ENCODE peak calls at places on chromosomes 7 and 10, in nine cellular contexts. R is CD8-positive, alpha-beta memory T cell; U is neural progenitor cell; B is GM23248; Q is left ventricle myocardium inferior; Z is pancreas; N is IMR-90; E is mesendoderm; H is Peyer's patch. J is an unnamed sample. For H3K4me1, the result is how much of the 10 kb centered on the place peaks cover.

GRCh38 chr10:74969530-74969929 is 141.9 kb upstream of the SAMD8 start:
- DNase-seq in R (no peak), U (no peak), B (no peak), Q (no peak), Z (no peak), N (no peak), E (no peak), H (no peak), J (no peak)

GRCh38 chr7:64802699-64803098 is 8.5 kb downstream of the ZNF138 start:
- DNase-seq in R (no peak), U (no peak), B (no peak), Q (no peak), Z (no peak), N (no peak), E (peak), H (no peak), J (no peak)

GRCh38 chr7:19442016-19442785 is 266.6 kb downstream of the POLR1F start:
- DNase-seq in R (no peak), U (peak), B (peak), Q (no peak), Z (no peak), N (peak), E (peak), H (no peak), J (peak)

GRCh38 chr10:34859170-34859569 is 44.1 kb upstream of the PARD3 start:
- DNase-seq in R (no peak), U (no peak), B (peak), Q (no peak), Z (no peak), N (peak), E (no peak), H (no peak), J (no peak)

GRCh38 chr7:116802144-116802747 is 60.1 kb upstream of the CAPZA2 start:
- DNase-seq in R (no peak), U (peak), B (peak), Q (no peak), Z (no peak), N (peak), E (no peak), H (no peak), J (no peak)

GRCh38 chr10:47206449-47207279 is 93.3 kb upstream of the GDF10 start:
- DNase-seq in R (peak), U (no peak), B (no peak), Q (no peak), Z (no peak), N (no peak), E (no peak), H (no peak), J (no peak)

GRCh38 chr7:135713836-135714470 is 14.0 kb downstream of the SLC13A4 start:
- DNase-seq in R (no peak), U (no peak), B (peak), Q (no peak), Z (no peak), N (no peak), E (peak), H (no peak), J (peak)

GRCh38 chr10:98481418-98481945 is 34.7 kb upstream of the HPS1 start:
- DNase-seq in R (no peak), U (no peak), B (no peak), Q (no peak), Z (no peak), N (no peak), E (no peak), H (no peak), J (no peak)

GRCh38 chr10:122152544-122152943 is 118.6 kb upstream of the BTBD16 start:
- DNase-seq in R (no peak), U (no peak), B (peak), Q (peak), Z (no peak), N (peak), E (no peak), H (no peak), J (no peak)

GRCh38 chr10:70814126-70814525 is 1.6 kb upstream of the SGPL1 start:
- DNase-seq in R (no peak), U (no peak), B (no peak), Q (no peak), Z (no peak), N (no peak), E (no peak), H (no peak), J (no peak)

GRCh38 chr10:70812814-70813213 is 2.9 kb upstream of the SGPL1 start:
- DNase-seq in R (no peak), U (no peak), B (no peak), Q (no peak), Z (no peak), N (no peak), E (no peak), H (no peak), J (no peak)

GRCh38 chr10:70816220-70816894 is 609 bp downstream of the SGPL1 start:
- DNase-seq in R (peak), U (peak), B (peak), Q (peak), Z (peak), N (peak), E (peak), H (peak), J (peak)

GRCh38 chr10:70811881-70812280 is 3.9 kb upstream of the SGPL1 start:
- DNase-seq in R (no peak), U (no peak), B (no peak), Q (no peak), Z (no peak), N (no peak), E (no peak), H (no peak), J (no peak)

DNA sequence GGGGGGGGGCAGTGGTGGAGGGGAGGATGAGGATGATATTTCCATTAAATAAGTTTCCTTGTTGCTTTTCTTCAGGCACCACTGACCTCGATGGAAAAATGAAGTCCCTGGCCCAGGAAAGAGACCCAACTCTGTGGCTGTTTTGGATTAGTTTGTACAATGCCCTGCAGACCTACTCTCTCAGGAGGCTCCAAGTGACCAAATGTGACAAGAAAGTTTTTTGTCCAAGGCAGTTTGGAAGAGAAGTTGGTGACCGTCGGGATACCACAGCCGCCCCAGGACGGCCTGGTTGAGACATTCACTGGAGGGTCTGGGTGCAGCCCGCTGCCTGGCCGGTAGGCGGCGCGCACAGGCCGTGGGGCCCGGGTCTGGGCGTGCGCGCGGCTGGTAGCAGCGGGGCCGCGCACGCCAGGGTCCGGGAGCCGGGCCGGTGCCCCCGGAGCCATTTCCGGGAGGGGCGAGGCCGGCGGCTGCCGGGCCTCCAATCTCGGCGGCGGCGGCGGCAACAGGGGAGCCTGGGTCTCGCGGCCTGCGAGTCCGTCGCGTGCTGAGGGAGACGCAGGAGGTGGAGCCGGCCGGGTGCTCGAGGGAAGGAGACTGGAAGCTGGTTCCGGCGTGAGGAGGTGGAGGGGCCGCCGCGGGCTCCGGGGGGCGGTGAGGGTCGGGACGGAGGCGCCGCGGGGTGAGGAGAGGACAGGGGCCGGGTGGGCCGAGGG is at the start of gene SGPL1:
- DNase-seq in R (peak), U (peak), B (peak), Q (peak), Z (peak), N (peak), E (peak), H (peak), J (peak)
- H3K27ac ChIP-seq in R (peak), U (peak), B (peak), Q (peak), Z (peak), N (peak), E (peak), H (peak), J (peak)

GRCh38 chr7:150378853-150379589 is at the start of gene ZNF775:
- DNase-seq in R (peak), U (peak), B (peak), Q (peak), Z (peak), N (peak), E (peak), H (peak), J (peak)
- H3K4me1 ChIP-seq in R (under half), U (under half), B (under half), Q (under half), Z (under half), N (under half), E (under half), H (under half), J (under half)

GRCh38 chr10:72796042-72796441 is 97.5 kb upstream of the OIT3 start:
- DNase-seq in R (no peak), U (no peak), B (peak), Q (no peak), Z (no peak), N (peak), E (no peak), H (no peak), J (no peak)

GRCh38 chr10:72794260-72794659 is 99.3 kb upstream of the OIT3 start:
- DNase-seq in R (no peak), U (no peak), B (peak), Q (no peak), Z (no peak), N (peak), E (peak), H (no peak), J (no peak)

GRCh38 chr10:72792288-72792687 is 100.3 kb downstream of the MCU start:
- DNase-seq in R (no peak), U (no peak), B (no peak), Q (no peak), Z (no peak), N (peak), E (peak), H (no peak), J (no peak)

GRCh38 chr10:72796538-72796937 is 97.0 kb upstream of the OIT3 start:
- DNase-seq in R (no peak), U (no peak), B (no peak), Q (no peak), Z (no peak), N (no peak), E (no peak), H (no peak), J (no peak)

DNA sequence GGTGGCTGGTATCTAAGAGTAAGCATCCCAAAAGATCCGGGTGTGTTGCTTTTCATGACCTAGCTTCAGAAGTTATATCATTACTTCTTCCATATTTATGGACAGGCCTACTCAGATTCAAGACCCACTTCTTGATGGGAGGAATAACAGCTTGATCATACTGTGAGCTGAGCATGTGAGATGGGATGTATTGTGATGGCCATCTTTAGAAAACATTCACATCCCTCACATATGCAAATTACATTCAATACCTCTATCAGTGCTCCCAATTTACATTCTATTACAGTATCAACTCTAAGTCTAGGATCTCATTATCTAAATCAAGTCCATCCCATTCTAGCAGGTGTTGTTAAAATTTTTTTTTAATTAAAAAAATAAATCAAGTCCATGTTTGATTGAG is 99.8 kb upstream of the OIT3 start:
- DNase-seq in R (no peak), U (no peak), B (no peak), Q (no peak), Z (no peak), N (no peak), E (no peak), H (no peak), J (no peak)
- H3K27ac ChIP-seq in R (no peak), U (no peak), B (no peak), Q (no peak), Z (no peak), N (no peak), E (no peak), H (no peak), J (no peak)

DNA sequence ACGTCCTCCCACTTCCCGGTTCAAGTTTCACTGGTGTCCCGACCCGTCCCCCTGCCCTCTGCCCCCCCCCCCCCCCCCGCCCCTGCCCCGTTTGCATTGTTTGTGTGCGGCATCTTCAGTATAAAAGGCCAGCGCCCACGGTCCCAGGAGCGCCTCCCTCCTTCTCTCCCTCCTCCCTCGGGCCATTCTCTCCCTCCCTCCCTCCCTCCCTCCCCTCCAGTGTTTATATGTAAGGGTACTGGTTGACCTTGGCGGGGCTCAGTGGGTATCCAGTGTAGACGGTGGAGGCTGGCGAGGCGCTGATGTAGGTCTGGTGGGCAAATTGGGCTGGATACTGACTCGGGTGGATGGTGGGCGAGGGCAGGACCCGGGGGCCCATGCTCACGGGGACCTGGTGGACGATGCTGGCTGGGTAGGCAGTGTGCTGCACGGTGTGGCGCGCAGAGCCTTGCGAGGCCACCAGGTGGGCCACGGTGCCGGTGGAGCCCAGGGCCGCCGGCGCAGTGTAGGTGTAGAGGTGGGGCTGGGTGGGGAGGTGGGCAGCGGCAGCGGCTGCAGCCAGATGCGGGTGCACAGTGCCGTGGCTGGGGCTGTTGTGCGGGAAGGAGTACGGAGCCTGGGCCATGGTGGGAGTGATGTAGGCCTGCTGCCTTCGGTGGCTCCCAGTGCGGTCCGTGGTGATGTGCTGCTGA is 49.4 kb downstream of the CLEC2L start:
- DNase-seq in R (no peak), U (no peak), B (no peak), Q (no peak), Z (no peak), N (no peak), E (no peak), H (no peak), J (no peak)
- H3K4me1 ChIP-seq in R (under half), U (under half), B (under half), Q (under half), Z (under half), N (under half), E (under half), H (under half), J (under half)

GRCh38 chr10:21359202-21359601 is 166.3 kb downstream of the SKIDA1 start:
- DNase-seq in R (no peak), U (no peak), B (no peak), Q (no peak), Z (no peak), N (no peak), E (no peak), H (no peak), J (no peak)

GRCh38 chr10:21368022-21368582 is 157.4 kb downstream of the SKIDA1 start:
- DNase-seq in R (no peak), U (no peak), B (no peak), Q (no peak), Z (no peak), N (no peak), E (no peak), H (no peak), J (no peak)

GRCh38 chr10:21364196-21365114 is 161.0 kb downstream of the SKIDA1 start:
- DNase-seq in R (no peak), U (peak), B (peak), Q (peak), Z (no peak), N (peak), E (peak), H (no peak), J (peak)

GRCh38 chr10:21363087-21363752 is 162.3 kb downstream of the SKIDA1 start:
- DNase-seq in R (no peak), U (no peak), B (no peak), Q (no peak), Z (no peak), N (no peak), E (no peak), H (no peak), J (no peak)

GRCh38 chr10:21363753-21364104 is 161.8 kb downstream of the SKIDA1 start:
- DNase-seq in R (no peak), U (no peak), B (no peak), Q (no peak), Z (no peak), N (no peak), E (peak), H (no peak), J (peak)
- H3K27ac ChIP-seq in R (no peak), U (peak), B (peak), Q (peak), Z (no peak), N (no peak), E (peak), H (no peak), J (peak)

DNA sequence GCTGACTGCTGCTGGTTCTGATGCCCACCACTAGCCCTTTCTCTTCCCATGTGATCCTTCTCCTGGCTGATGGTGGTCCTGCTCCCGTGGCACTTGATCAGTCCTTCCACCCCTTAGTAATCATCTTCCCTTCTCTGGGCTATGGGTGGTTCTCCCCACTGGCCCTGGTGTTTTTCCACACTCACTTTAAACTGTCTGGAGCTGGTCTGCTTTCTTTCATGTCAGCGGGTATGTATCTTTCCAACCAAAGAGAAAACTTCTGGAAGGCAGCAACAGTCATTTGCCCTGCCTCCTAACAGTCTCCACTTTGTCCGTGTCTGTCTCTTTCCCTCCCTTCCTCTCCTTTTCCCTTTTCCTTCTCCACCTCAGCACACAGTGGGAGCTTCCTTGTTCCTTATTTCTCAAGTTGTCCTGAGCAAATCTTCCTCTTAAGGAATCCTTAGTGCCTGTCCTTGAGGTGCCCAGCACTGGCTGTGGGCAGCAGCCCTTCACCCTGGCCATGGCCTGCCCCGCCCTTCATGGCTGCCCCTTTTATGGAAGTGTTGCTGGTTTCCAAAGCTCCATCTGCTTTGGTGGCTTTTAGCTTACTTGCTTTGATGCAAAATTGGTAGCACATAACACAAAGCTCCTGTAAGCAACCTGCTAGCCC is 189.0 kb downstream of the TCF7L2 start:
- DNase-seq in R (no peak), U (no peak), B (no peak), Q (no peak), Z (no peak), N (no peak), E (no peak), H (no peak), J (no peak)
- H3K4me1 ChIP-seq in R (under half), U (half or more), B (under half), Q (under half), Z (under half), N (under half), E (under half), H (under half), J (under half)

GRCh38 chr10:59513558-59513957 is 151.2 kb upstream of the FAM13C start:
- DNase-seq in R (no peak), U (no peak), B (peak), Q (no peak), Z (no peak), N (peak), E (no peak), H (no peak), J (no peak)

GRCh38 chr10:59512951-59513350 is 150.6 kb upstream of the FAM13C start:
- DNase-seq in R (no peak), U (no peak), B (no peak), Q (no peak), Z (no peak), N (no peak), E (no peak), H (no peak), J (no peak)

GRCh38 chr10:59523843-59524242 is 161.5 kb upstream of the FAM13C start:
- DNase-seq in R (no peak), U (no peak), B (no peak), Q (no peak), Z (no peak), N (no peak), E (no peak), H (no peak), J (no peak)

GRCh38 chr10:59517961-59518360 is 155.6 kb upstream of the FAM13C start:
- DNase-seq in R (no peak), U (no peak), B (no peak), Q (no peak), Z (no peak), N (no peak), E (no peak), H (no peak), J (no peak)
- H3K27ac ChIP-seq in R (no peak), U (no peak), B (no peak), Q (no peak), Z (no peak), N (no peak), E (no peak), H (no peak), J (no peak)

GRCh38 chr10:89632824-89633223 is 12.2 kb downstream of the PANK1 start:
- DNase-seq in R (no peak), U (no peak), B (no peak), Q (no peak), Z (no peak), N (no peak), E (no peak), H (no peak), J (no peak)
- H3K4me1 ChIP-seq in R (under half), U (under half), B (under half), Q (under half), Z (under half), N (under half), E (under half), H (under half), J (under half)

DNA sequence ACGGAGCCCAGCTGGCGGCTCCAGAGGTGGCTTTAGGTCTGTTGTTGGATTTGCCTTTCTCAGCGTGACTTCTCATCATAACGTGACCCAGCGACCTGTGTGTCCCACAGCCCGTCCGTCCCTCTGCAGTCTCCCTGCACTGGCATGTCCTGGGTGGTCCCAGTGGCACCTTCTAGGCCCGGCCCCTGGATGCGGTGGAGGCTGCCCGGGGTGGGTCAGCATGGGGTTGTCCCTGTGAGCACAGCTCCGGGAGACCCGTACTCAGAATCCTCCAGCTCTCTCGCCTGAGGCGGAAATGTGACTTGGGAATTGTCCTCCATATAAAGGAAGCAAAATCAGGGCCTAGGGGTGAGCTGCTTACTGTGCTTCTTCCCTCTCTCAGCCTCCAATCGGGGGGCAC is 25.6 kb upstream of the AP5Z1 start:
- DNase-seq in R (no peak), U (no peak), B (no peak), Q (no peak), Z (no peak), N (no peak), E (no peak), H (no peak), J (no peak)
- H3K27ac ChIP-seq in R (no peak), U (no peak), B (no peak), Q (peak), Z (no peak), N (no peak), E (no peak), H (no peak), J (no peak)

J was measured in foreskin keratinocyte.